ENCODE peak calls at places on chromosome 15, in four cellular contexts. W, C, D and X are unnamed samples. For H3K4me1, the result is how much of the 10 kb centered on the place peaks cover.

GRCh38 chr15:101495334-101496197 is 6.1 kb upstream of the PCSK6 start:
- DNase-seq in W (no peak), D (no peak), C (no peak), X (no peak)

GRCh38 chr15:59366368-59367021 is 6.2 kb downstream of the MYO1E start:
- DNase-seq in C (no peak), W (no peak), D (peak), X (no peak)

GRCh38 chr15:62444104-62445027 is 279.3 kb upstream of the C2CD4B start:
- DNase-seq in W (no peak), D (no peak), C (no peak), X (no peak)

GRCh38 chr15:33045066-33045810 is 149.3 kb downstream of the FMN1 start:
- DNase-seq in W (no peak), D (no peak), C (no peak), X (no peak)

GRCh38 chr15:95448531-95449210 is 881.8 kb upstream of the NR2F2 start:
- DNase-seq in C (no peak), D (peak), W (no peak), X (no peak)

GRCh38 chr15:95734422-95735316 is 595.8 kb upstream of the NR2F2 start:
- DNase-seq in C (no peak), W (no peak), D (peak), X (no peak)

GRCh38 chr15:48962662-48963523 is 826 bp downstream of the SHC4 start:
- DNase-seq in C (no peak), W (peak), D (peak), X (peak)

GRCh38 chr15:73994912-73995622 is 551 bp downstream of the PML start:
- DNase-seq in D (no peak), W (no peak), C (peak), X (no peak)

GRCh38 chr15:29259233-29259632 is 10.4 kb downstream of the NSMCE3 start:
- DNase-seq in D (no peak), W (no peak), C (no peak), X (no peak)

GRCh38 chr15:47300035-47300434 is 417.3 kb upstream of the SEMA6D start:
- DNase-seq in W (no peak), D (no peak), C (no peak), X (no peak)

GRCh38 chr15:25730918-25731317 is 132.2 kb downstream of the ATP10A start:
- DNase-seq in D (no peak), C (no peak), W (no peak), X (no peak)

GRCh38 chr15:25439456-25439836 is 622 bp upstream of the UBE3A start:
- DNase-seq in W (no peak), D (no peak), C (peak), X (no peak)

GRCh38 chr15:31504462-31504839 is 177.8 kb downstream of the KLF13 start:
- DNase-seq in C (no peak), W (no peak), D (no peak), X (no peak)

GRCh38 chr15:33098082-33099058 is 96.1 kb downstream of the FMN1 start:
- DNase-seq in C (no peak), W (no peak), D (peak), X (no peak)

GRCh38 chr15:90035095-90035834 is 34.1 kb downstream of the ZNF710 start:
- DNase-seq in W (peak), D (peak), C (no peak), X (peak)

GRCh38 chr15:73631915-73632669 is 1.1 kb downstream of the NPTN start:
- DNase-seq in D (peak), C (peak), W (peak), X (no peak)

GRCh38 chr15:99105516-99106341 is 849 bp downstream of the SYNM start:
- DNase-seq in W (peak), C (peak), D (peak), X (peak)

GRCh38 chr15:95016511-95017219 is 785.3 kb downstream of the MCTP2 start:
- DNase-seq in W (no peak), D (peak), C (no peak), X (no peak)

GRCh38 chr15:51132384-51133139 is 37.9 kb upstream of the TNFAIP8L3 start:
- DNase-seq in W (peak), D (peak), C (peak), X (no peak)

GRCh38 chr15:90629217-90629616 is 87.9 kb upstream of the BLM start:
- DNase-seq in W (no peak), D (no peak), C (no peak), X (no peak)

GRCh38 chr15:78930577-78931388 is 14.1 kb downstream of the CTSH start:
- DNase-seq in W (peak), D (peak), C (no peak), X (no peak)

GRCh38 chr15:39629906-39630305 is 49.0 kb downstream of the THBS1 start:
- DNase-seq in C (no peak), D (no peak), W (no peak), X (no peak)

GRCh38 chr15:33152502-33153109 is 41.9 kb downstream of the FMN1 start:
- DNase-seq in D (no peak), W (no peak), C (no peak), X (no peak)

GRCh38 chr15:58527573-58528196 is 95.9 kb downstream of the LIPC start:
- DNase-seq in C (no peak), D (no peak), W (no peak), X (no peak)

GRCh38 chr15:41494922-41495735 is 1.5 kb downstream of the ITPKA start:
- DNase-seq in D (no peak), C (peak), W (no peak), X (no peak)

GRCh38 chr15:33131880-33132279 is 62.6 kb downstream of the FMN1 start:
- DNase-seq in W (no peak), C (no peak), D (peak), X (no peak)

GRCh38 chr15:81334768-81335447 is 11.0 kb upstream of the STARD5 start:
- DNase-seq in W (no peak), D (no peak), C (no peak), X (no peak)

GRCh38 chr15:38148476-38148875 is 104.2 kb upstream of the SPRED1 start:
- DNase-seq in D (no peak), C (no peak), W (no peak), X (no peak)

GRCh38 chr15:38149315-38149714 is 103.3 kb upstream of the SPRED1 start:
- DNase-seq in W (no peak), D (no peak), C (no peak), X (no peak)

GRCh38 chr15:38147246-38147645 is 105.4 kb upstream of the SPRED1 start:
- DNase-seq in C (no peak), W (no peak), D (no peak), X (no peak)

GRCh38 chr15:38144921-38145320 is 107.7 kb upstream of the SPRED1 start:
- DNase-seq in C (no peak), D (no peak), W (no peak), X (no peak)

DNA sequence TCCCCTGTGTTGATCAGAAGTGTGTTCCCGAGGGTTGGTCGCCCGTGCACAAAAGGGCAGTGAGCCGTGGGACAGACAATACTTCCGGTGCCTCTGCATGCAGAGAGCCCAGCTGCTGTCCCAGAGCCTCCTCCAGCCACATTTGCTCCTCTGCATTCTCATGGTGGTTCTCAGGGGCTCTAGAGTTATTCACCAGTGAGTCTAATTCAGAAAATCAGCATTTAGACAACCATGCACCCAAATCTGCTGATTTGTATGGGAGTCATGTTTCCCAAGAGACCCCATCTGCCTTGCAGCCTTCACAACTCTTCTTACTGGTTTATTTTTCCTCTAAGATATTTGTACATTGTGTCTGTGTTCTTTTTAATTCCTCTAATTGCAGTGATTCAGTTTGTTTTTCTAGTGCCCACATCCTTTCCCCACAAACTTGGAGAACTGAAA is 106.9 kb upstream of the SPRED1 start:
- DNase-seq in D (no peak), C (no peak), W (no peak), X (no peak)
- H3K4me3 ChIP-seq in D (no peak), C (no peak), W (no peak), X (no peak)

GRCh38 chr15:75646944-75647364 is 758 bp upstream of the SNX33 start:
- DNase-seq in C (no peak), D (no peak), W (no peak), X (no peak)

GRCh38 chr15:75647370-75648155 is at the start of gene SNX33:
- DNase-seq in C (peak), W (peak), D (peak), X (peak)

GRCh38 chr15:75649848-75650247 is 2.1 kb downstream of the SNX33 start:
- DNase-seq in D (no peak), W (no peak), C (no peak), X (no peak)

GRCh38 chr15:75649045-75649761 is 1.5 kb downstream of the SNX33 start:
- DNase-seq in W (no peak), D (no peak), C (no peak), X (no peak)

GRCh38 chr15:75648156-75649000 is 666 bp downstream of the SNX33 start:
- DNase-seq in C (no peak), D (no peak), W (peak), X (peak)
- H3K4me1 ChIP-seq in C (under half), D (under half), W (under half), X (half or more)

DNA sequence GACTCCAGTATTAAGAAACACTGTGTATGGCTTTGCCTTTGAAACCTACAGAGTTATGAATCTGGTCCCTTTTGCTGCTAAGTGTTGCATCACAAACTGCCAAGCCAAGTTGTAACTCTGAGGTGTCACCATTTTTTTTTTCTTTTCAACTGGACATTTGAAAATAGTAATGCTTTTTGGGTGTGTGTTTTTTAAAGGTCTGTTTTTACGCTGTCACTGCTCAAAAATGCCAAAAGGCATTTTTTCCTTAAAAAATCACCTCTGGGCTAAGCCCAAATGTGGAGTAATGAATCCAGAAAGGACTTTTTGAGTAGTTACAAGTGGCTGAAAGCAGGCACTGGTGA is 9.5 kb downstream of the SMAD3 start:
- DNase-seq in D (no peak), W (no peak), C (no peak), X (no peak)
- H3K4me3 ChIP-seq in D (no peak), W (no peak), C (peak), X (no peak)

GRCh38 chr15:91945385-91945784 is 91.9 kb downstream of the SLCO3A1 start:
- DNase-seq in W (no peak), D (no peak), C (no peak), X (no peak)

GRCh38 chr15:91941871-91942270 is 88.4 kb downstream of the SLCO3A1 start:
- DNase-seq in C (no peak), W (no peak), D (no peak), X (no peak)

GRCh38 chr15:91940466-91941381 is 87.2 kb downstream of the SLCO3A1 start:
- DNase-seq in W (no peak), D (no peak), C (no peak), X (no peak)

GRCh38 chr15:91944334-91944733 is 90.8 kb downstream of the SLCO3A1 start:
- DNase-seq in D (no peak), W (no peak), C (no peak), X (no peak)

DNA sequence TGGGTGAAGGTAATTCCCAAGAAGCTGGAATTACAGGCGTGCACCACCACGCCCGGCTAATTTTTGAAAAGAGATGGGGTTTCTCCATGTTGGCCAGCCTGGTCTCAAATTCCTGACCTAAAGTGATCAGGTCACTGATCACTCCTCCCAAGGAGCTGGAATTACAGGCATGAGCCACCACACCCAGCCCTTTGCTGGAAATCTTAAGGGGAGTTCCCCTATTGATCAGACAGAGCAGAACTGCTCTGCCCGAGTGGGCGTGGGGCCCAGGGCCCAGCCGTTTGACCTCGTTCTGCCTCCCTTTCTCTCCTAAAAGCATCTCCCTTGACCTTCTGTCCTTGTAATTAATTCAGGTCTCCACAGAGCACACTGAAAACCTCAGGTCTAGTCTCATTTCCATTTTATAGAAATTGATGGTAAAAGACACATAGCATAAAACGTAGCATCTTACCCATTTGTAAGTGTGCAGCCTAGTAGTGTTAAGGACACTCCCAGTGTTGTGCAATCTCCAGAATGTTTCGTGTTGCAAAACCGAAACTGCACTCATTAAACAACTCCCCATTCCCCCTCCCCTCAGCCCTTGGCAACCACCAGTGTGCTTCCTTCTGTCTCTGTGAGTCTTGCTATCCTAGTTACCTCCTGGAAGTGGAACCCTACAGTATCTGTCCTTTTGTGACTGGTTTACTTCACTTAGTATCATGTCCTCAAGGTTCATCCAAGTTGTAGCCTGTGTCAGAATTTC is 89.3 kb downstream of the SLCO3A1 start:
- DNase-seq in W (peak), C (peak), D (no peak), X (peak)
- H3K4me1 ChIP-seq in W (under half), C (under half), D (under half), X (half or more)

DNA sequence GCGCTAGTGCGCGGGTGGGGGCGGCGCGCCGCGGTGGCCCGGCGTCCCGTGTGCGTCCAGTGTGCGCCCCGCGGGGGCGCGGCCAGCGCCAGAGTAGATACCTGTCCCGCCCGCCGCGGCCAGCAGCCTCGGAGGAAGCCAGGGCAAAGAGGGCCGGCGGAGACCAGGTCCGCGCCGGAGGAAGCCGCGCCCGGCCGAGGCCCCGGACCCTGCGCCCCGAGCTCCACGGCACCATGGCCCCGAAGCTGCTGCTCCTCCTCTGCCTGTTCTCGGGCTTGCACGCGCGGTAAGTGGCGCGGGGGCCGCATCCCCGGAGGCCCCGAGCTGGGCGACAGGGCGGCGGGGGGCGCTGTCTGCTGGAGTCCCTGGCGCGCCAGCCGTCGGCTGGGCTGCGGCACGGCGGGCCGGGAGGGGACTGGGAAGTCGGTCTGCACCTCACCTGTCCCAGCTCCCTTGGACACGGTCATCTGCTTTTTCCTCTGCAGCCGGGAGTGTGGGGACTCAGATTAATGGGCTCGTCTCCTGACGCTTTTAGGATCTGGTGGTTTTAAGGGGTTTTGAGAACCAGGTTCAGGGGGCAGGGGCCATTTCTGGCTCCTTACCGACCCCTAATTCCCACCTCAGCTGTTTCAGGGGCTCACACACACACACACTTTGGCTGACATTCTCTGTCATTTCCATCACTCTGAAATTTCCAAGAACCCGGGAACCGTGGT is 480 bp downstream of the GABRG3 start:
- DNase-seq in W (no peak), D (no peak), C (no peak), X (no peak)
- H3K4me3 ChIP-seq in W (no peak), D (no peak), C (no peak), X (peak)